ENCODE peak calls at places on chromosomes 12 and 14, in four cellular contexts. R is bronchial epithelial cell; I is aorta; T is CD4-positive, CD25-positive, alpha-beta regulatory T cell. U is an unnamed sample.
A peak's percentile ranks its signal among the peaks of the same experiment; 100 is the strongest.

GRCh38 chr12:79615596-79616560 is 74.9 kb downstream of the PAWR start:
- DNase-seq in T (no peak), I (no peak), R (peak; percentile 76), U (no peak)

GRCh38 chr14:24954697-24955037 is 95.3 kb downstream of the STXBP6 start:
- DNase-seq in T (no peak), R (no peak), I (no peak), U (no peak)

GRCh38 chr12:113852695-113853490 is 113.2 kb downstream of the RBM19 start:
- DNase-seq in T (no peak), R (no peak), I (no peak), U (no peak)

GRCh38 chr12:8742501-8742900 is 44.7 kb downstream of the RIMKLB start:
- DNase-seq in T (no peak), R (peak; percentile 57), I (peak; percentile 69), U (peak; percentile 24)

GRCh38 chr12:118103601-118104382 is at the start of gene VSIG10:
- DNase-seq in I (peak; percentile 79), T (no peak), R (no peak), U (peak; percentile 75)

GRCh38 chr12:1474567-1475153 is 119.7 kb downstream of the FBXL14 start:
- DNase-seq in I (no peak), R (peak; percentile 45), T (no peak), U (peak; percentile 19)

GRCh38 chr12:132494294-132495164 is 4.6 kb downstream of the FBRSL1 start:
- DNase-seq in R (no peak), I (no peak), T (no peak), U (no peak)

GRCh38 chr14:54350196-54350595 is 46.6 kb upstream of the CDKN3 start:
- DNase-seq in I (no peak), R (no peak), T (no peak), U (no peak)

GRCh38 chr12:53325539-53326061 is 4.2 kb upstream of the AAAS start:
- DNase-seq in R (no peak), I (peak; percentile 76), T (peak; percentile 4), U (peak; percentile 20)

GRCh38 chr14:58488550-58488949 is 61.0 kb downstream of the KIAA0586 start:
- DNase-seq in R (peak; percentile 60), I (peak; percentile 46), T (no peak), U (peak; percentile 20)

GRCh38 chr12:10749700-10750384 is 26.7 kb upstream of the YBX3 start:
- DNase-seq in T (peak; percentile 58), I (peak; percentile 71), R (peak; percentile 92), U (peak; percentile 76)

GRCh38 chr12:106301611-106302321 is 767 bp upstream of the TCP11L2 start:
- DNase-seq in T (peak; percentile 85), I (peak; percentile 66), R (peak; percentile 72), U (peak; percentile 38)

GRCh38 chr12:113259499-113259953 is 38.3 kb downstream of the TPCN1 start:
- DNase-seq in I (peak; percentile 84), T (no peak), R (no peak), U (no peak)

GRCh38 chr12:87464565-87464964 is 564.6 kb downstream of the C12orf50 start:
- DNase-seq in R (no peak), T (no peak), I (no peak), U (no peak)

GRCh38 chr14:67395086-67395875 is 16.7 kb downstream of the PLEK2 start:
- DNase-seq in R (no peak), I (no peak), T (no peak), U (no peak)

GRCh38 chr14:34853041-34853440 is 22.1 kb downstream of the BAZ1A start:
- DNase-seq in I (no peak), T (no peak), R (no peak), U (no peak)

GRCh38 chr14:25150934-25151790 is 101.2 kb upstream of the STXBP6 start:
- DNase-seq in R (peak; percentile 54), I (no peak), T (peak; percentile 0), U (peak; percentile 30)

GRCh38 chr14:52355526-52355925 is 41.4 kb downstream of the PTGER2 start:
- DNase-seq in T (no peak), R (no peak), I (no peak), U (no peak)

GRCh38 chr12:121538699-121539061 is 42.1 kb downstream of the KDM2B start:
- DNase-seq in R (peak; percentile 10), I (no peak), T (no peak), U (peak; percentile 40)

GRCh38 chr12:119695034-119695433 is 27.1 kb downstream of the PRKAB1 start:
- DNase-seq in I (no peak), R (no peak), T (no peak), U (no peak)

GRCh38 chr14:70601162-70601561 is 707 bp upstream of the MED6 start:
- DNase-seq in R (peak; percentile 72), I (no peak), T (no peak), U (no peak)

GRCh38 chr12:98587084-98587483 is 6.4 kb upstream of the SLC25A3 start:
- DNase-seq in R (no peak), I (no peak), T (no peak), U (no peak)

GRCh38 chr12:61916856-61917255 is 343.3 kb upstream of the USP15 start:
- DNase-seq in R (peak; percentile 12), T (no peak), I (no peak), U (no peak)

GRCh38 chr12:32455607-32456063 is 56.3 kb downstream of the FGD4 start:
- DNase-seq in R (peak; percentile 77), T (peak; percentile 4), I (no peak), U (peak; percentile 57)

GRCh38 chr12:23140710-23141109 is 515.7 kb downstream of the ETNK1 start:
- DNase-seq in I (no peak), R (no peak), T (no peak), U (no peak)

GRCh38 chr12:57896437-57897201 is 44.7 kb upstream of the ATP23 start:
- DNase-seq in I (peak; percentile 88), R (peak; percentile 27), T (no peak), U (peak; percentile 26)

U was measured in RWPE1.